ENCODE peak calls at places on chromosomes 13 and 19, in seven cellular contexts. Q is fibroblast of gingiva, D is small intestine, V is lower leg skin, T is foreskin keratinocyte, W is left colon, B is BJ. I is an unnamed sample.

GRCh38 chr19:41740415-41741243 is 14.7 kb upstream of the CEACAM6 start:
- DNase-seq in B (no peak), W (no peak), T (no peak), Q (no peak), D (peak), V (no peak), I (no peak)

GRCh38 chr13:43239441-43239840 is 216.1 kb downstream of the DNAJC15 start:
- DNase-seq in Q (no peak), B (no peak), W (no peak), D (no peak), T (no peak), V (no peak), I (no peak)

GRCh38 chr19:2867025-2867991 is at the start of gene ZNF556:
- DNase-seq in D (no peak), Q (peak), T (no peak), B (no peak), W (no peak), V (no peak), I (peak)

GRCh38 chr13:106121173-106121754 is 414.2 kb downstream of the EFNB2 start:
- DNase-seq in W (no peak), B (no peak), T (no peak), V (no peak), D (no peak), Q (no peak), I (no peak)

GRCh38 chr19:2266183-2266993 is 10.2 kb upstream of the JSRP1 start:
- DNase-seq in W (peak), T (no peak), D (peak), V (peak), Q (peak), B (no peak), I (no peak)

GRCh38 chr19:55447421-55448174 is 4.5 kb upstream of the SHISA7 start:
- DNase-seq in W (no peak), T (peak), B (no peak), Q (peak), V (peak), D (no peak), I (peak)

GRCh38 chr19:40363128-40363527 is 14.6 kb downstream of the PLD3 start:
- DNase-seq in V (no peak), D (no peak), T (no peak), B (no peak), W (no peak), Q (no peak), I (no peak)

GRCh38 chr13:81017525-81018152 is 676.7 kb upstream of the SPRY2 start:
- DNase-seq in B (no peak), W (no peak), Q (peak), V (no peak), D (peak), T (no peak), I (peak)

GRCh38 chr13:94968040-94968756 is 255.9 kb upstream of the SOX21 start:
- DNase-seq in T (no peak), D (no peak), B (no peak), Q (no peak), V (no peak), W (no peak), I (peak)

GRCh38 chr13:41960195-41960699 is 662 bp downstream of the VWA8 start:
- DNase-seq in D (peak), V (no peak), Q (peak), W (no peak), T (no peak), B (no peak), I (peak)

GRCh38 chr19:53873451-53874383 is 6.0 kb downstream of the MYADM start:
- DNase-seq in W (no peak), Q (no peak), B (no peak), D (no peak), V (no peak), T (no peak), I (peak)

GRCh38 chr13:46926856-46927625 is 30.2 kb upstream of the HTR2A start:
- DNase-seq in Q (peak), B (peak), T (no peak), W (no peak), D (no peak), V (no peak), I (no peak)

GRCh38 chr19:543912-544608 is at the start of gene GZMM:
- DNase-seq in B (no peak), D (peak), T (no peak), V (no peak), Q (no peak), W (no peak), I (no peak)

GRCh38 chr19:50025794-50026549 is at the start of gene ZNF473:
- DNase-seq in V (peak), T (no peak), W (peak), Q (peak), D (peak), B (no peak), I (peak)

GRCh38 chr19:46147166-46147740 is 785 bp upstream of the IGFL2 start:
- DNase-seq in Q (no peak), V (no peak), W (no peak), T (no peak), B (no peak), D (no peak), I (no peak)

GRCh38 chr13:78185700-78186099 is 267.1 kb upstream of the EDNRB start:
- DNase-seq in B (no peak), D (no peak), Q (no peak), T (no peak), V (no peak), W (no peak), I (no peak)

GRCh38 chr13:90564096-90564495 is 783.4 kb upstream of the MIR17HG start:
- DNase-seq in T (no peak), B (no peak), V (no peak), D (no peak), Q (no peak), W (no peak), I (no peak)

GRCh38 chr13:62375653-62376052 is 960.0 kb upstream of the PCDH20 start:
- DNase-seq in B (no peak), T (no peak), W (no peak), Q (no peak), V (no peak), D (peak), I (no peak)

GRCh38 chr19:15836345-15836594 is 20.8 kb upstream of the OR10H1 start:
- DNase-seq in B (no peak), V (peak), T (no peak), D (no peak), Q (no peak), W (no peak), I (no peak)

GRCh38 chr13:98976338-98976737 is 1.5 kb downstream of the DOCK9 start:
- DNase-seq in T (no peak), V (no peak), W (no peak), B (no peak), Q (peak), D (no peak), I (no peak)

GRCh38 chr19:2800506-2800905 is 15.2 kb downstream of the THOP1 start:
- DNase-seq in D (no peak), V (no peak), B (no peak), W (no peak), T (no peak), Q (no peak), I (peak)

GRCh38 chr19:56671613-56671994 is at the start of gene ZNF835:
- DNase-seq in D (peak), B (no peak), W (peak), T (no peak), Q (peak), V (peak), I (no peak)

GRCh38 chr19:37933965-37934364 is 27.0 kb downstream of the SIPA1L3 start:
- DNase-seq in W (peak), D (peak), B (no peak), V (no peak), Q (no peak), T (peak), I (no peak)

GRCh38 chr13:60976367-60976766 is 439.3 kb downstream of the PCDH20 start:
- DNase-seq in V (no peak), T (no peak), Q (no peak), D (no peak), B (no peak), W (no peak), I (no peak)

I was measured in H7.